ENCODE peak calls at places on chromosomes 6 and 20, in six cellular contexts. One of them, this sample, is unnamed.

GRCh38 chr20:62606551-62607201 is 35.6 kb upstream of the SLCO4A1 start:
- DNase-seq in IMR-90: no peak
- DNase-seq in tibial artery: peak; percentile 80
- DNase-seq in hepatocyte: no peak
- DNase-seq in PC-9: no peak
- DNase-seq in fibroblast of lung: peak; percentile 54
- DNase-seq in this sample: no peak

GRCh38 chr6:143110572-143110971 is 49.9 kb downstream of the AIG1 start:
- DNase-seq in tibial artery: no peak
- DNase-seq in fibroblast of lung: peak; percentile 11
- DNase-seq in IMR-90: peak; percentile 73
- DNase-seq in PC-9: no peak
- DNase-seq in hepatocyte: no peak
- DNase-seq in this sample: no peak

GRCh38 chr6:93059911-93060310 is 359.4 kb downstream of the EPHA7 start:
- DNase-seq in hepatocyte: no peak
- DNase-seq in tibial artery: no peak
- DNase-seq in fibroblast of lung: no peak
- DNase-seq in PC-9: no peak
- DNase-seq in IMR-90: no peak
- DNase-seq in this sample: no peak

GRCh38 chr20:62794007-62794724 is 2.1 kb upstream of the MRGBP start:
- DNase-seq in tibial artery: peak; percentile 98
- DNase-seq in PC-9: peak; percentile 97
- DNase-seq in IMR-90: peak; percentile 95
- DNase-seq in fibroblast of lung: peak; percentile 95
- DNase-seq in hepatocyte: peak; percentile 98
- DNase-seq in this sample: peak; percentile 100

GRCh38 chr6:99838607-99839006 is 155.4 kb downstream of the MCHR2 start:
- DNase-seq in PC-9: no peak
- DNase-seq in IMR-90: no peak
- DNase-seq in tibial artery: no peak
- DNase-seq in hepatocyte: no peak
- DNase-seq in fibroblast of lung: no peak
- DNase-seq in this sample: no peak

GRCh38 chr6:147509900-147510299 is 1.4 kb downstream of the SAMD5 start:
- DNase-seq in hepatocyte: peak; percentile 70
- DNase-seq in IMR-90: no peak
- DNase-seq in tibial artery: no peak
- DNase-seq in PC-9: no peak
- DNase-seq in fibroblast of lung: no peak
- DNase-seq in this sample: peak; percentile 43

GRCh38 chr6:111207141-111207858 is 120.0 kb downstream of the SLC16A10 start:
- DNase-seq in PC-9: no peak
- DNase-seq in fibroblast of lung: no peak
- DNase-seq in tibial artery: no peak
- DNase-seq in hepatocyte: peak; percentile 28
- DNase-seq in IMR-90: peak; percentile 6
- DNase-seq in this sample: peak; percentile 14

GRCh38 chr20:51026317-51026716 is 3.4 kb upstream of the KCNG1 start:
- DNase-seq in tibial artery: no peak
- DNase-seq in PC-9: no peak
- DNase-seq in hepatocyte: no peak
- DNase-seq in IMR-90: no peak
- DNase-seq in fibroblast of lung: no peak
- DNase-seq in this sample: no peak

GRCh38 chr6:37088897-37089296 is 81.1 kb upstream of the PIM1 start:
- DNase-seq in tibial artery: no peak
- DNase-seq in IMR-90: peak; percentile 55
- DNase-seq in fibroblast of lung: peak; percentile 57
- DNase-seq in PC-9: no peak
- DNase-seq in hepatocyte: no peak
- DNase-seq in this sample: no peak

GRCh38 chr20:1317545-1318255 is 11.2 kb downstream of the SDCBP2 start:
- DNase-seq in PC-9: no peak
- DNase-seq in IMR-90: no peak
- DNase-seq in hepatocyte: no peak
- DNase-seq in fibroblast of lung: peak; percentile 14
- DNase-seq in tibial artery: no peak
- DNase-seq in this sample: no peak

GRCh38 chr6:161057103-161058091 is 65.8 kb downstream of the MAP3K4 start:
- DNase-seq in IMR-90: no peak
- DNase-seq in PC-9: no peak
- DNase-seq in fibroblast of lung: no peak
- DNase-seq in tibial artery: no peak
- DNase-seq in hepatocyte: no peak
- DNase-seq in this sample: no peak

GRCh38 chr6:143059616-143060353 is 904 bp upstream of the AIG1 start:
- DNase-seq in fibroblast of lung: peak; percentile 72
- DNase-seq in hepatocyte: peak; percentile 72
- DNase-seq in tibial artery: no peak
- DNase-seq in PC-9: peak; percentile 64
- DNase-seq in IMR-90: peak; percentile 87
- DNase-seq in this sample: peak; percentile 13

GRCh38 chr6:132483779-132484679 is 28.9 kb downstream of the STX7 start:
- DNase-seq in IMR-90: peak; percentile 76
- DNase-seq in hepatocyte: peak; percentile 76
- DNase-seq in fibroblast of lung: peak; percentile 82
- DNase-seq in tibial artery: no peak
- DNase-seq in PC-9: peak; percentile 20
- DNase-seq in this sample: no peak

GRCh38 chr20:35788796-35789195 is 17.0 kb downstream of the PHF20 start:
- DNase-seq in PC-9: no peak
- DNase-seq in IMR-90: no peak
- DNase-seq in fibroblast of lung: no peak
- DNase-seq in tibial artery: no peak
- DNase-seq in hepatocyte: no peak
- DNase-seq in this sample: no peak

GRCh38 chr6:115091461-115091860 is 748.6 kb upstream of the HS3ST5 start:
- DNase-seq in IMR-90: no peak
- DNase-seq in fibroblast of lung: no peak
- DNase-seq in hepatocyte: no peak
- DNase-seq in PC-9: no peak
- DNase-seq in tibial artery: no peak
- DNase-seq in this sample: no peak

GRCh38 chr20:40925829-40926228 is 102.8 kb upstream of the TOP1 start:
- DNase-seq in tibial artery: no peak
- DNase-seq in PC-9: no peak
- DNase-seq in fibroblast of lung: no peak
- DNase-seq in hepatocyte: no peak
- DNase-seq in IMR-90: no peak
- DNase-seq in this sample: no peak

GRCh38 chr6:154773610-154774089 is 40.4 kb downstream of the SCAF8 start:
- DNase-seq in PC-9: no peak
- DNase-seq in IMR-90: no peak
- DNase-seq in fibroblast of lung: no peak
- DNase-seq in hepatocyte: no peak
- DNase-seq in tibial artery: no peak
- DNase-seq in this sample: no peak

GRCh38 chr6:54913211-54913610 is 66.6 kb downstream of the FAM83B start:
- DNase-seq in hepatocyte: no peak
- DNase-seq in IMR-90: no peak
- DNase-seq in fibroblast of lung: no peak
- DNase-seq in tibial artery: no peak
- DNase-seq in PC-9: no peak
- DNase-seq in this sample: no peak

GRCh38 chr6:54860739-54861138 is 14.2 kb downstream of the FAM83B start:
- DNase-seq in fibroblast of lung: peak; percentile 58
- DNase-seq in tibial artery: no peak
- DNase-seq in IMR-90: peak; percentile 72
- DNase-seq in hepatocyte: peak; percentile 19
- DNase-seq in PC-9: no peak
- DNase-seq in this sample: no peak

GRCh38 chr6:3226422-3227362 is 761 bp downstream of the TUBB2B start:
- DNase-seq in hepatocyte: peak; percentile 73
- DNase-seq in IMR-90: no peak
- DNase-seq in PC-9: peak; percentile 28
- DNase-seq in fibroblast of lung: no peak
- DNase-seq in tibial artery: no peak
- DNase-seq in this sample: no peak

GRCh38 chr6:162056745-162057144 is 670.8 kb downstream of the PRKN start:
- DNase-seq in IMR-90: no peak
- DNase-seq in fibroblast of lung: peak; percentile 55
- DNase-seq in PC-9: no peak
- DNase-seq in tibial artery: no peak
- DNase-seq in hepatocyte: peak; percentile 28
- DNase-seq in this sample: no peak

GRCh38 chr20:62892348-62893304 is 31.0 kb upstream of the TCFL5 start:
- DNase-seq in IMR-90: no peak
- DNase-seq in tibial artery: no peak
- DNase-seq in fibroblast of lung: no peak
- DNase-seq in PC-9: no peak
- DNase-seq in hepatocyte: no peak
- DNase-seq in this sample: no peak

GRCh38 chr6:129749749-129750120 is 39.8 kb upstream of the ARHGAP18 start:
- DNase-seq in tibial artery: no peak
- DNase-seq in fibroblast of lung: peak; percentile 89
- DNase-seq in hepatocyte: no peak
- DNase-seq in IMR-90: peak; percentile 83
- DNase-seq in PC-9: no peak
- DNase-seq in this sample: no peak

GRCh38 chr6:129748901-129749748 is 39.1 kb upstream of the ARHGAP18 start:
- DNase-seq in hepatocyte: no peak
- DNase-seq in fibroblast of lung: peak; percentile 52
- DNase-seq in tibial artery: no peak
- DNase-seq in PC-9: no peak
- DNase-seq in IMR-90: peak; percentile 77
- DNase-seq in this sample: no peak

GRCh38 chr6:129747588-129748112 is 37.7 kb upstream of the ARHGAP18 start:
- DNase-seq in PC-9: no peak
- DNase-seq in fibroblast of lung: no peak
- DNase-seq in hepatocyte: no peak
- DNase-seq in IMR-90: no peak
- DNase-seq in tibial artery: no peak
- DNase-seq in this sample: no peak

GRCh38 chr6:129750390-129750789 is 40.4 kb upstream of the ARHGAP18 start:
- DNase-seq in fibroblast of lung: peak; percentile 30
- DNase-seq in tibial artery: no peak
- DNase-seq in hepatocyte: no peak
- DNase-seq in PC-9: no peak
- DNase-seq in IMR-90: no peak
- DNase-seq in this sample: no peak

GRCh38 chr6:129748212-129748900 is 38.4 kb upstream of the ARHGAP18 start:
- DNase-seq in fibroblast of lung: peak; percentile 76
- DNase-seq in IMR-90: peak; percentile 61
- DNase-seq in hepatocyte: peak; percentile 37
- DNase-seq in tibial artery: no peak
- DNase-seq in PC-9: peak; percentile 53
- DNase-seq in this sample: peak; percentile 49
- H3K4me1 ChIP-seq in fibroblast of lung: peaks cover 28% of the 10 kb centered on the region
- H3K4me1 ChIP-seq in IMR-90: peaks cover 16% of the 10 kb centered on the region
- H3K4me1 ChIP-seq in hepatocyte: peaks cover 13% of the 10 kb centered on the region
- H3K4me1 ChIP-seq in tibial artery: peaks cover 14% of the 10 kb centered on the region
- H3K4me1 ChIP-seq in PC-9: peaks cover 24% of the 10 kb centered on the region
- H3K4me1 ChIP-seq in this sample: no peaks in the 10 kb centered on the region

GRCh38 chr6:119445666-119446622 is 96.4 kb upstream of the MAN1A1 start:
- DNase-seq in IMR-90: peak; percentile 68
- DNase-seq in tibial artery: no peak
- DNase-seq in PC-9: peak; percentile 9
- DNase-seq in fibroblast of lung: peak; percentile 68
- DNase-seq in hepatocyte: peak; percentile 16
- DNase-seq in this sample: no peak
- H3K4me1 ChIP-seq in IMR-90: peaks cover 7% of the 10 kb centered on the region
- H3K4me1 ChIP-seq in tibial artery: peaks cover 16% of the 10 kb centered on the region
- H3K4me1 ChIP-seq in PC-9: peaks cover 46% of the 10 kb centered on the region
- H3K4me1 ChIP-seq in fibroblast of lung: peaks cover 8% of the 10 kb centered on the region
- H3K4me1 ChIP-seq in hepatocyte: peaks cover 10% of the 10 kb centered on the region
- H3K4me1 ChIP-seq in this sample: no peaks in the 10 kb centered on the region

GRCh38 chr6:16737926-16738325 is 23.3 kb downstream of the ATXN1 start:
- DNase-seq in IMR-90: peak; percentile 10
- DNase-seq in PC-9: no peak
- DNase-seq in fibroblast of lung: no peak
- DNase-seq in hepatocyte: no peak
- DNase-seq in tibial artery: no peak
- DNase-seq in this sample: no peak

GRCh38 chr6:16741112-16742016 is 19.9 kb downstream of the ATXN1 start:
- DNase-seq in hepatocyte: peak; percentile 50
- DNase-seq in PC-9: no peak
- DNase-seq in fibroblast of lung: peak; percentile 90
- DNase-seq in IMR-90: peak; percentile 98
- DNase-seq in tibial artery: no peak
- DNase-seq in this sample: no peak

GRCh38 chr6:16743661-16744210 is 17.5 kb downstream of the ATXN1 start:
- DNase-seq in tibial artery: no peak
- DNase-seq in fibroblast of lung: no peak
- DNase-seq in PC-9: no peak
- DNase-seq in hepatocyte: no peak
- DNase-seq in IMR-90: no peak
- DNase-seq in this sample: no peak

GRCh38 chr6:16739329-16739801 is 21.9 kb downstream of the ATXN1 start:
- DNase-seq in IMR-90: peak; percentile 76
- DNase-seq in fibroblast of lung: no peak
- DNase-seq in tibial artery: no peak
- DNase-seq in hepatocyte: no peak
- DNase-seq in PC-9: no peak
- DNase-seq in this sample: no peak

DNA sequence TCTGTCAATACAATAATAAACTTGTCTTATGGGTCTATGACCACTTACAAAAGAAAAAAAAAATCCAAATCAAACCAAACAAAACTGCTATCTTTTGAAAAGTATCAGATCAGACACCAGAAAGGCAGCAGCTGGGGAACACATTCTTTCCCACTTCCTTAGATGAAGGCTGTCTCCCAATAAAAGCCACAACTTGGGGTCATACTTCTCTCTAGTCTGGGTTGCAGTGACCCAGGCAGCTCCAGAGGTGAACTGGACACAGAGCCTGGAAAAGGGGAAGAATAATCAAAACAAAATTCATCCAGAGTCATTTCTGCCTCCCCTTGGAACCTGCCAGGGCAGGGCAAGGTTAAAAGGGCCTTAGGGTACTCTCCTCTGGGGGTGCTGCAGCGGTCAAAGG is 19.1 kb downstream of the ATXN1 start:
- DNase-seq in hepatocyte: no peak
- DNase-seq in IMR-90: no peak
- DNase-seq in PC-9: no peak
- DNase-seq in fibroblast of lung: no peak
- DNase-seq in tibial artery: no peak
- DNase-seq in this sample: no peak
- H3K4me1 ChIP-seq in hepatocyte: peaks cover 43% of the 10 kb centered on the region
- H3K4me1 ChIP-seq in IMR-90: peaks cover 24% of the 10 kb centered on the region
- H3K4me1 ChIP-seq in PC-9: no peaks in the 10 kb centered on the region
- H3K4me1 ChIP-seq in fibroblast of lung: peaks cover 34% of the 10 kb centered on the region
- H3K4me1 ChIP-seq in tibial artery: peaks cover 54% of the 10 kb centered on the region
- H3K4me1 ChIP-seq in this sample: peaks cover 1% of the 10 kb centered on the region

DNA sequence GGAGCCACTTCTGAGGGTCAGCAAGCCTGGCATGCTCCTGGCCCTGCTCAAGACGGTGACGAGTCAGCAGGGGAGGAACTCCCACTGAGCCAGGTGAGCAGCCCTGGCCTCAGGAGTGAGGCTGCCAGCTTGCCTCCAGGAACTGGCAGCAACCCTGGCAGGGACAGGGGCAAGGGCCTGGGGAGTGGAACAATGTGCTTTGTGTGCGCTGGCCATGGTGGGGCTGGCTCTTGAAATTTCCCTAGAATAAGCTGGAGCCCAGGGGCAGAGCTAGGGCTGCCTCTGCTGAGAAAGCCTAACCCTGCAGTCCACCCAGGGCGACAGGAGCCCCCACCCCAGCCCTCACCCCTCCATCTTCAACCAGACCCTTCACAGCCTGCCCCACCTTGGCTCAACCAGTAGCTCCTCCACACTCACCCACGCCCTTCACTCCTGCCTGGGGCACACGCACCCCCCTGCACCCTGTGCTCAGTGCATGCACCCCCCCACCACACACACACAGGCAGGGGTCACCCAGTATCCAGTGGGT is 88.0 kb downstream of the MRPL14 start:
- DNase-seq in fibroblast of lung: no peak
- DNase-seq in IMR-90: no peak
- DNase-seq in PC-9: no peak
- DNase-seq in tibial artery: peak; percentile 50
- DNase-seq in hepatocyte: no peak
- DNase-seq in this sample: no peak
- H3K4me1 ChIP-seq in fibroblast of lung: peaks cover 46% of the 10 kb centered on the region
- H3K4me1 ChIP-seq in IMR-90: peaks cover 52% of the 10 kb centered on the region
- H3K4me1 ChIP-seq in PC-9: peaks cover 94% of the 10 kb centered on the region
- H3K4me1 ChIP-seq in tibial artery: no peaks in the 10 kb centered on the region
- H3K4me1 ChIP-seq in hepatocyte: peaks cover 27% of the 10 kb centered on the region
- H3K4me1 ChIP-seq in this sample: peaks cover 28% of the 10 kb centered on the region

This sample was measured in Caco-2.